ENCODE peak calls at places on chromosomes 3 and 15, in six cellular contexts. T, V, F, B, M and R are unnamed samples.

GRCh38 chr3:112759210-112759609 is 87.5 kb downstream of the CD200R1L start:
- DNase-seq in T (no peak), V (no peak), F (no peak), B (no peak), M (no peak), R (no peak)

GRCh38 chr15:92184679-92185230 is 208.9 kb upstream of the ST8SIA2 start:
- DNase-seq in T (no peak), V (no peak), F (no peak), B (no peak), M (no peak), R (no peak)

GRCh38 chr3:22585504-22585903 is 617.6 kb upstream of the UBE2E2 start:
- DNase-seq in T (no peak), V (no peak), F (no peak), B (no peak), M (no peak), R (no peak)

GRCh38 chr3:18998069-18998468 is 150.2 kb upstream of the KCNH8 start:
- DNase-seq in T (no peak), V (no peak), F (no peak), B (no peak), M (no peak), R (no peak)

GRCh38 chr15:63971427-63971805 is 74.9 kb downstream of the DAPK2 start:
- DNase-seq in T (no peak), V (no peak), F (no peak), B (no peak), M (no peak), R (peak; percentile 22)

GRCh38 chr3:127588675-127589577 is 1.6 kb downstream of the TPRA1 start:
- DNase-seq in T (no peak), V (no peak), F (no peak), B (no peak), M (no peak), R (no peak)

GRCh38 chr3:42101048-42101447 is 9.9 kb downstream of the TRAK1 start:
- DNase-seq in T (no peak), V (no peak), F (peak; percentile 27), B (no peak), M (no peak), R (no peak)

GRCh38 chr3:155963557-155963956 is 93.1 kb downstream of the GMPS start:
- DNase-seq in T (no peak), V (no peak), F (no peak), B (no peak), M (no peak), R (no peak)

GRCh38 chr3:179348325-179349013 is 960 bp downstream of the MFN1 start:
- DNase-seq in T (no peak), V (no peak), F (no peak), B (no peak), M (no peak), R (no peak)

GRCh38 chr3:58333206-58334012 is 717 bp downstream of the PXK start:
- DNase-seq in T (peak; percentile 44), V (no peak), F (peak; percentile 29), B (peak; percentile 33), M (peak; percentile 23), R (peak; percentile 32)

GRCh38 chr3:58334013-58334321 is 1.3 kb downstream of the PXK start:
- DNase-seq in T (no peak), V (no peak), F (no peak), B (no peak), M (no peak), R (no peak)

GRCh38 chr3:58329922-58330413 is 2.7 kb upstream of the PXK start:
- DNase-seq in T (no peak), V (no peak), F (no peak), B (no peak), M (no peak), R (no peak)

GRCh38 chr3:58331593-58332152 is 1.0 kb upstream of the PXK start:
- DNase-seq in T (no peak), V (no peak), F (no peak), B (no peak), M (no peak), R (no peak)

GRCh38 chr3:58332575-58333179 is at the start of gene PXK:
- DNase-seq in T (peak; percentile 81), V (peak; percentile 42), F (peak; percentile 74), B (peak; percentile 82), M (peak; percentile 45), R (peak; percentile 85)
- TF ChIP-seq CTCF in T (peak; percentile 6), V (peak; percentile 8), F (peak; percentile 59), B (no peak), M (peak; percentile 14), R (no peak)

GRCh38 chr15:77033729-77034619 is 36.9 kb downstream of the TSPAN3 start:
- DNase-seq in T (peak; percentile 12), V (no peak), F (no peak), B (peak; percentile 22), M (peak; percentile 11), R (no peak)

GRCh38 chr15:77036537-77037474 is 34.1 kb downstream of the TSPAN3 start:
- DNase-seq in T (peak; percentile 35), V (no peak), F (peak; percentile 16), B (no peak), M (no peak), R (peak; percentile 15)

GRCh38 chr15:77034620-77035467 is 36.1 kb downstream of the TSPAN3 start:
- DNase-seq in T (peak; percentile 44), V (no peak), F (no peak), B (peak; percentile 57), M (no peak), R (peak; percentile 51)

GRCh38 chr15:77035999-77036471 is 34.9 kb downstream of the TSPAN3 start:
- DNase-seq in T (peak; percentile 14), V (no peak), F (no peak), B (no peak), M (no peak), R (no peak)

GRCh38 chr15:77035584-77035983 is 35.3 kb downstream of the TSPAN3 start:
- DNase-seq in T (peak; percentile 18), V (no peak), F (no peak), B (peak; percentile 23), M (no peak), R (peak; percentile 45)
- TF ChIP-seq CTCF in T (no peak), V (no peak), F (no peak), B (no peak), M (no peak), R (no peak)

DNA sequence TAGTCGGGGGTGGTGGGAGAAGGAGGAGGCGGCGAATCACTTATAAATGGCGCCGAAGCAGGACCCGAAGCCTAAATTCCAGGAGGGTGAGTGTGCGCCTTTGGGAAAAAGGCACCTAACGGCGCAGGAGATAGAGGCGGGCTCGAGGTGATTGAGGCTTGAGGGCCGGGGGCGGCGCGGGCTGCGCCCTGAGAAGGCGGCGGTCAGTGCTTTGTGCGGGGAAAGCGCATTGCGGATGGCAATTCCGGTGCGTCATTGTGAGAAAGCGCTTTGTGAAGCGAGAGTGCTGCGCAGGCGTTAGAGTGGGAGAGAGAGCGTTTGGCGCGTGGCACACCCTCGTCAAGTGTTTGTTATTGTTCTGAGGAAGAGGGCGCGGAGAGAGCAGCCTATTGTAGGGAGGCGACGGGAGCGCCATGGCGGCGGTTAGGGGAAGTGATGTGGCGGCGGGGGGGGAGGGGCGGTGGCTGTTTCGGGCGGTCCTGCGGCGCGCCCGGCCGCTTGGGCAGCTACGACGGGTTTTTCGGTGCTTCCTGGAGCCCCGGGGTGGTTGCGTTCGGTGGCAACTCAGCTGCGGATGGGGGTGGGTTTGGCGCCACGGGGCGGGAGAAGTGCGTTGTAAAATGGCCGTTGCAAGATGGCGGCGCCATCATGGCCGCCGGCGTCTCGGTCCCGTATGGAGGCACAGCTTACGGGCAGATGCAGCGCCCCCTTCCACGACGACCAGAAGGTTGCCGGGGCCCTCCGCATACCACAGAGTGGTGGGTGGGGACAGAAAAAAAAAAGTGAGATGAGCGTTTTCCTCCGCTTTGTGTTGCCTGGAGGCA is 494 bp downstream of the MORF4L1 start:
- DNase-seq in T (peak; percentile 78), V (peak; percentile 85), F (peak; percentile 70), B (peak; percentile 74), M (peak; percentile 63), R (peak; percentile 92)
- TF ChIP-seq CTCF in T (no peak), V (peak; percentile 68), F (peak; percentile 29), B (no peak), M (no peak), R (peak; percentile 28)

DNA sequence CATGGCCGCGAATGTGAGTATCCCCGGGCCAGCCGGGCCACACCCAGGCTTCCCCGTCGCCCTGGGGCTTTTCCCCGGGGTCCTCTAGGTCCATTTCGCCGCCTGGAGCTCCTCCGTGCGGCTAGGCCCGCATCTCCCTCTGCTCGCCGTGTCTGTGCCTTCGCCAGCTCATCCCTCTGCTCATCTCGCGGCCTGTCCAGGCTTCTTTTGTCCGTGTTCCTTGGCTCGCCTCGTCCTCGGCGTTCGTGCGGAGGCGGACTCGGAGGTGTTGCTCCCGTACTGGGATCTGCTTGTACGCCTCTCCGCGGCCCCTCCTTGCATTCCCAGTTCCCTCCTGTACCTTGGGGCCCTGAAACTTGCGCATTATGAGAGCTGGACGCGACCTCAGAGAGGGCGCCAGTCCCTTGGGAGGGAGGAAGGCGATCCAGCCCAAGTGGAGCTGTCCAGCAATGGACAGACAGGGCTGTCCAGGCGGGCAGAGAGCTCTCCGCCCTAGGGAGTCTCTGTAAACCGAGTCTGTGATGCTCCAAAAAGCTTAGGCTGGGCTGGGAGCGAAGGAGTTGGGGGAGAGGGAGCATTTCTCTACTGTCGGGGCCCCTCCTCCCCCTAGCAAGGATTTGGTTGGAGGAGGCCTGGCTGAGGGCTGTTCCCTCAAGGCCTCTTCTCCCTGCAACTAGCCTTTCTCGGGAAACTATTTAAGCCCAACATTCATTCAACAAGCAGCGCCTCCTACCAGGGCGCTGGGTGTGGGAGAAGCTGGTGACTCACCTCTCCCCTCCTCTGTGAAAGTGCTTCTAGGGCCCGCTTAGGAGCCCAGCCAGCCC is 553 bp downstream of the TMEM43 start:
- DNase-seq in T (peak; percentile 53), V (peak; percentile 68), F (peak; percentile 81), B (peak; percentile 65), M (peak; percentile 48), R (peak; percentile 41)
- TF ChIP-seq CTCF in T (peak; percentile 13), V (no peak), F (no peak), B (no peak), M (no peak), R (no peak)

DNA sequence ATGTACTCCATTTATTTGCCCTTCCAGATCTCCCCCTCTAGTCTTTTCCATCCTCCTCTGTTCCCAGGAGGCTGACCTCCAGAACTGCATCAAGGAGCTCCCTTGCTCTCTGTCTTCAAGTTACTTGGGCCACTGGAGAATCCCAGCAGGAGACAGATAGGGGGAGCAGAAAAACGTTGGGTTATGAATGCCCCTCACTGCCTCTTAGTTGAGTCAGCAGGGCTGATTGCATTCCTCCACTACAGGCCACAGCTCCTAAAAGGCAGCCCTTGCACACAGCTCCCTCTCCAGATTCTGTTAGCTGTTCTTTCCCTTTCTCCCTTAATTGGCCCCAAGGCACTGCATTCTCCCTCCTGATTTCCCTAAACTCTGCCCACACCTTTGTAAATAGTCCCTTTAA is 12.4 kb upstream of the CEP152 start:
- DNase-seq in T (no peak), V (no peak), F (no peak), B (no peak), M (no peak), R (no peak)
- TF ChIP-seq CTCF in T (no peak), V (no peak), F (no peak), B (no peak), M (no peak), R (no peak)